ENCODE peak calls at places on chromosomes 11 and 22, in nine cellular contexts. O is hippocampal formation; H is A172; A is NCI-H1105; C is uterus; F is stimulated activated CD8-positive, alpha-beta memory T cell treated with anti-CD3 and anti-CD28 coated beads, Interleukin-4, amount 100 ng/mL, for 4 hours; V is DND-41; S is GM03348; J is pancreas. B is an unnamed sample.

GRCh38 chr11:106137061-106137460 is 59.6 kb downstream of the AASDHPPT start:
- DNase-seq in S (no peak), F (no peak), C (no peak), A (no peak), V (no peak), J (no peak), H (no peak), O (no peak), B (no peak)

GRCh38 chr22:26903030-26903856 is 245.9 kb downstream of the MIAT start:
- DNase-seq in V (no peak), O (no peak), J (no peak), F (no peak), C (no peak), H (no peak), A (no peak), S (no peak), B (no peak)

GRCh38 chr11:441418-442274 is at the start of gene ANO9:
- DNase-seq in S (no peak), H (no peak), V (no peak), J (peak; percentile 93), A (peak; percentile 59), C (no peak), O (no peak), F (no peak), B (peak; percentile 27)

GRCh38 chr22:19578180-19579004 is 54.2 kb upstream of the CLDN5 start:
- DNase-seq in V (no peak), S (no peak), H (no peak), C (no peak), A (no peak), O (no peak), J (no peak), F (no peak), B (no peak)

GRCh38 chr22:32579533-32580220 is 105.1 kb downstream of the FBXO7 start:
- DNase-seq in C (peak; percentile 35), V (no peak), O (no peak), A (no peak), S (peak; percentile 31), H (peak; percentile 18), F (no peak), J (no peak), B (no peak)

GRCh38 chr11:68463714-68464113 is 3.2 kb downstream of the PPP6R3 start:
- DNase-seq in A (no peak), F (no peak), V (no peak), H (no peak), O (no peak), S (no peak), J (no peak), C (no peak), B (no peak)

GRCh38 chr11:114057147-114057546 is 2.4 kb upstream of the ZBTB16 start:
- DNase-seq in O (no peak), A (no peak), V (no peak), F (no peak), S (no peak), J (no peak), H (no peak), C (no peak), B (peak; percentile 62)

GRCh38 chr11:122512688-122513087 is 142.8 kb upstream of the UBASH3B start:
- DNase-seq in S (no peak), C (no peak), F (no peak), A (no peak), O (no peak), H (no peak), J (no peak), V (no peak), B (no peak)

GRCh38 chr11:74847895-74848294 is 99.2 kb downstream of the RNF169 start:
- DNase-seq in V (no peak), S (no peak), C (no peak), H (no peak), O (no peak), J (no peak), A (no peak), F (no peak), B (no peak)

GRCh38 chr11:131422491-131422890 is 52.1 kb downstream of the NTM start:
- DNase-seq in C (no peak), O (no peak), V (no peak), A (no peak), H (peak; percentile 44), J (no peak), S (no peak), F (no peak), B (no peak)

GRCh38 chr11:1555713-1556153 is 16.3 kb downstream of the DUSP8 start:
- DNase-seq in S (no peak), J (peak; percentile 67), C (no peak), H (no peak), F (no peak), V (no peak), A (no peak), O (no peak), B (no peak)

GRCh38 chr11:76939219-76939631 is 78.5 kb downstream of the ACER3 start:
- DNase-seq in H (peak; percentile 13), F (no peak), A (no peak), J (no peak), V (no peak), O (no peak), C (no peak), S (no peak), B (no peak)

GRCh38 chr11:115924744-115925567 is 420.7 kb upstream of the CADM1 start:
- DNase-seq in S (no peak), O (no peak), A (no peak), F (no peak), H (peak; percentile 70), J (no peak), V (no peak), C (no peak), B (no peak)

GRCh38 chr22:44870021-44870420 is 117.6 kb downstream of the ARHGAP8 start:
- DNase-seq in S (no peak), A (no peak), J (no peak), H (peak; percentile 72), C (no peak), V (peak; percentile 65), O (no peak), F (no peak), B (no peak)

GRCh38 chr11:95144313-95145235 is 54.9 kb downstream of the ENDOD1 start:
- DNase-seq in C (no peak), F (no peak), V (no peak), S (no peak), J (no peak), H (no peak), O (no peak), A (no peak), B (no peak)

GRCh38 chr11:59572091-59572490 is 43.5 kb downstream of the OSBP start:
- DNase-seq in J (no peak), S (no peak), F (no peak), H (no peak), V (no peak), A (no peak), O (no peak), C (no peak), B (no peak)

GRCh38 chr11:24240496-24240895 is 256.4 kb upstream of the LUZP2 start:
- DNase-seq in S (no peak), A (no peak), C (no peak), H (no peak), J (no peak), O (no peak), V (no peak), F (no peak), B (no peak)

GRCh38 chr11:9219572-9219971 is 45.6 kb downstream of the DENND5A start:
- DNase-seq in S (peak; percentile 78), C (peak; percentile 33), O (no peak), A (no peak), H (peak; percentile 22), J (no peak), F (no peak), V (no peak), B (no peak)

GRCh38 chr11:75762885-75763284 is 5.7 kb upstream of the DGAT2 start:
- DNase-seq in C (no peak), J (no peak), F (no peak), O (no peak), V (no peak), S (peak; percentile 60), H (no peak), A (no peak), B (no peak)

GRCh38 chr11:114257621-114258558 is 38.3 kb upstream of the NNMT start:
- DNase-seq in V (no peak), A (no peak), F (no peak), C (peak; percentile 84), J (no peak), O (peak; percentile 50), S (no peak), H (no peak), B (peak; percentile 58)

GRCh38 chr11:85347291-85347690 is 279.9 kb downstream of the DLG2 start:
- DNase-seq in O (no peak), H (no peak), C (no peak), A (no peak), V (no peak), F (no peak), S (no peak), J (no peak), B (no peak)

GRCh38 chr11:94648789-94649188 is 81.6 kb downstream of the PIWIL4 start:
- DNase-seq in O (no peak), S (no peak), A (no peak), H (no peak), V (no peak), J (no peak), C (no peak), F (no peak), B (no peak)

GRCh38 chr11:74650498-74650897 is 58.1 kb downstream of the POLD3 start:
- DNase-seq in S (peak; percentile 67), C (no peak), A (no peak), F (no peak), H (no peak), V (no peak), O (no peak), J (no peak), B (no peak)

GRCh38 chr11:132992838-132993680 is 539.2 kb downstream of the OPCML start:
- DNase-seq in J (no peak), A (peak; percentile 71), O (peak; percentile 25), F (no peak), V (no peak), H (no peak), S (peak; percentile 48), C (no peak), B (no peak)

GRCh38 chr11:26048271-26048670 is 283.7 kb upstream of the ANO3 start:
- DNase-seq in S (no peak), F (no peak), J (no peak), C (no peak), V (no peak), H (no peak), A (no peak), O (no peak), B (no peak)

GRCh38 chr11:19345519-19345847 is 104.7 kb upstream of the E2F8 start:
- DNase-seq in C (no peak), S (peak; percentile 50), O (no peak), J (peak; percentile 62), V (no peak), A (peak; percentile 2), H (no peak), F (no peak), B (peak; percentile 40)

GRCh38 chr11:68997124-68997994 is 15.7 kb downstream of the MRGPRF start:
- DNase-seq in H (no peak), J (no peak), F (no peak), O (no peak), S (no peak), A (no peak), C (no peak), V (no peak), B (no peak)

B was measured in left cardiac atrium.